ENCODE peak calls at places on chromosomes 1 and 21, in seven cellular contexts. Q is IMR-90, G is adipocyte, Y is kidney, L is fibroblast of lung, F is trophoblast cell, U is HCT116. E is an unnamed sample.
A peak's percentile ranks its signal among the peaks of the same experiment; 100 is the strongest.

GRCh38 chr1:35016406-35016805 is 15.3 kb downstream of the ZMYM6 start:
- DNase-seq in F (no peak), G (no peak), U (no peak), L (no peak), Q (no peak), Y (no peak), E (no peak)

GRCh38 chr1:227299238-227299637 is 19.1 kb downstream of the CDC42BPA start:
- DNase-seq in F (peak; percentile 68), U (no peak), Q (peak; percentile 61), G (peak; percentile 78), Y (no peak), L (peak; percentile 57), E (peak; percentile 52)

GRCh38 chr1:66243548-66244130 is 290.3 kb upstream of the SGIP1 start:
- DNase-seq in U (no peak), F (no peak), L (no peak), Y (no peak), G (no peak), Q (peak; percentile 25), E (no peak)

GRCh38 chr1:54054438-54054749 is 986 bp downstream of the TCEANC2 start:
- DNase-seq in L (no peak), Y (no peak), G (no peak), Q (no peak), U (no peak), F (no peak), E (no peak)

GRCh38 chr1:236502579-236502971 is 21.2 kb upstream of the LGALS8 start:
- DNase-seq in Q (peak; percentile 46), U (no peak), Y (no peak), G (peak; percentile 41), L (no peak), F (peak; percentile 93), E (peak; percentile 44)

GRCh38 chr1:68308034-68308433 is 75.7 kb upstream of the WLS start:
- DNase-seq in Y (no peak), G (no peak), U (no peak), L (no peak), Q (no peak), F (no peak), E (no peak)

GRCh38 chr1:39745016-39745670 is 6.5 kb downstream of the PPIE start:
- DNase-seq in Y (peak; percentile 64), G (no peak), Q (no peak), F (no peak), L (no peak), U (no peak), E (no peak)

GRCh38 chr1:44924835-44925464 is 61.4 kb downstream of the EIF2B3 start:
- DNase-seq in L (peak; percentile 94), Q (peak; percentile 95), F (peak; percentile 60), Y (no peak), U (peak; percentile 18), G (peak; percentile 86), E (peak; percentile 84)

GRCh38 chr1:85571830-85572229 is 8.7 kb upstream of the CCN1 start:
- DNase-seq in Q (no peak), L (no peak), F (peak; percentile 23), G (no peak), U (no peak), Y (no peak), E (peak; percentile 18)

GRCh38 chr1:95625224-95625623 is 391.2 kb downstream of the RWDD3 start:
- DNase-seq in F (no peak), U (no peak), Q (no peak), G (no peak), L (no peak), Y (no peak), E (no peak)

GRCh38 chr1:182507685-182508084 is 57.7 kb downstream of the RGSL1 start:
- DNase-seq in F (no peak), Y (no peak), Q (no peak), G (no peak), L (no peak), U (no peak), E (no peak)

GRCh38 chr1:12464627-12465056 is 153.4 kb downstream of the DHRS3 start:
- DNase-seq in L (peak; percentile 97), U (no peak), Y (no peak), Q (peak; percentile 97), G (peak; percentile 94), F (peak; percentile 17), E (no peak)

GRCh38 chr1:115530407-115530806 is 111.4 kb upstream of the VANGL1 start:
- DNase-seq in Q (peak; percentile 71), L (no peak), G (peak; percentile 4), F (no peak), Y (no peak), U (no peak), E (peak; percentile 64)

GRCh38 chr1:232678185-232678886 is 48.4 kb upstream of the SIPA1L2 start:
- DNase-seq in U (peak; percentile 35), Q (peak; percentile 65), G (no peak), L (peak; percentile 37), Y (no peak), F (no peak), E (no peak)

GRCh38 chr21:44812640-44813039 is 5.2 kb downstream of the SUMO3 start:
- DNase-seq in L (no peak), G (no peak), Y (no peak), U (no peak), F (no peak), Q (no peak), E (no peak)

GRCh38 chr1:65393345-65393744 is 27.1 kb upstream of the LEPR start:
- DNase-seq in L (peak; percentile 4), F (peak; percentile 19), G (peak; percentile 58), Q (peak; percentile 34), U (no peak), Y (no peak), E (peak; percentile 58)

GRCh38 chr1:96723372-96723771 is 1.8 kb downstream of the PTBP2 start:
- DNase-seq in G (no peak), Q (no peak), Y (no peak), U (no peak), L (no peak), F (no peak), E (no peak)

DNA sequence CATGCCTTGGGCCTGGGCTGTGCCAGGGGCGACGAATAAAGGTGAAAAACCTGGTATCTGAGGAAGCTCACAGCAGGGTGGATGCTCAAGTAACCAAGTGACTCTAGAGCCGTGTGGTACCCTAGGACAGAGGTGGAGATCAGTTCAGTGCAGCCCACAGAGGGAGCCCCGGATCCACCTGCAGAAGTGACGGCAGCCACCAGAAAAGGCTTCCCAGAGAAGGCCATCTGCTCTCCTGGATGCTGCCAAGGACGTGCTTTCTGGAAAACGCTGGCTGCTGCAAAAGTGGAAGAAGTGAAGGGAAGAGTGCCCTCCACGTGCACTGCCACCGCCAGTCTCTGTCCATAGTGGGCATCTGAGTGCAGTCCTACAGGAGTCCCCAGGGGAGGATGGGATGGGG is 27.7 kb downstream of the TMCO4 start:
- DNase-seq in F (no peak), G (no peak), L (no peak), Q (no peak), Y (no peak), U (no peak), E (no peak)
- H3K9ac ChIP-seq in F (no peak overlapping the region), G (no peak overlapping the region), L (no peak overlapping the region), Q (no peak overlapping the region), Y (no peak overlapping the region), U (no peak overlapping the region), E (no peak overlapping the region)

DNA sequence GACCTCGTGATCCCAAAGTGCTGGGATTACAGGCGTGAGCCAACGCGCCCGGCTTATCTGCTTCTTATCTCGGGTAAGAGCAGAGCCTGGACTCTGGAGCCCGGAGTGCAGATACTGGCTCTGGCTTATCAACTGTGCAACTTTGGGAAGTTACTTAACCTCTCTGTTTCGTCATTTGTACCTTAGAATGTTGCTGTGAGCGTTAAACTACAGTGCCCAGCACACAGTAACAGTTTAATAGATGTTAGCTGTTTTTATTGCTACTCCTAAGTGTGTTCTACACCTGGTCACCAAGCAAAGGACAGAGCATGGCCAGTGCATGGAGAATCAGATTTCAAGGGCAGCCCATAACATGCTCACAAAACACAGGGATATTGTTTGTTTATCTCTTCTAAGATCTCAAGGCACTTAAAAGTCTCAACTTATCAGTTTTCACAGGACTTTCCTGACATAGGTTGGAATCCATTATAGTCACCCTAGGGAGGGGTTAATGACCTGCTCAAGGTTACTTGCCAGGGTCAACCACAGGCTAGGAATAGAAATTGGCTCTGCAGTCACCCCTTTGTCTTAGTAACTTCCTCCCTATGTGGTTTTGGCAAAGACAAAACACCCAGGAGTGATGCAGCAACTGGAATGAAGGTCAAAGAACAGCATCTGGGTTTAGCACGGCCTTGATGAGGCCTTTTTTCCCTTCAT is 22.5 kb upstream of the SRP9 start:
- DNase-seq in Q (peak; percentile 92), G (peak; percentile 72), Y (no peak), L (peak; percentile 91), F (peak; percentile 81), U (no peak), E (peak; percentile 82)
- H3K9ac ChIP-seq in Q (no peak overlapping the region), G (peak overlapping the region; percentile 52), Y (no peak overlapping the region), L (peak overlapping the region; percentile 4), F (no peak overlapping the region), U (no peak overlapping the region), E (peak overlapping the region; percentile 70)

GRCh38 chr1:212952596-212952995 is 2.3 kb downstream of the VASH2 start:
- DNase-seq in Y (no peak), Q (no peak), U (no peak), G (no peak), F (no peak), L (no peak), E (no peak)
- H3K9ac ChIP-seq in Y (no peak overlapping the region), Q (no peak overlapping the region), U (no peak overlapping the region), G (no peak overlapping the region), F (no peak overlapping the region), L (no peak overlapping the region), E (no peak overlapping the region)

DNA sequence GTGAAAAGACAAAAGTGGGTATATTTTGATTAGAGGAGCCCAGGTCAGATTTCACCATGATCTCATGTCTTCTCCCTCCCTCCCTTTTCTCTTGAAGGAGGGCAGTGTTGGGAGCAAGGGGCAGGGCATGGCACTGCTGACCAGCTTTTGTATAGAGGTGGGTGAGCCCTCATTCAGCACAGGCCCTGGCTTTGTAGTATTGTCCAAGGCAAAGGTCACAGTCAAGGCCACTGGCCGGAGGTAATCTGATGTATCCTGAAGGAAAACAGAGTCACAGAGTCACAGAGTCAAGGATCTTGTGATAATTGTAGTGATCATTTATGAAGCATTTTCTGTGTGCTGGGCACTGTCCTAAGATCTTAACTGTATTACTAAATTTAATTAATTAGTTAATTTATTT is 11.9 kb downstream of the ITGA10 start:
- DNase-seq in F (no peak), Q (no peak), G (no peak), L (no peak), Y (no peak), U (no peak), E (no peak)
- H3K9ac ChIP-seq in F (no peak overlapping the region), Q (no peak overlapping the region), G (no peak overlapping the region), L (no peak overlapping the region), Y (no peak overlapping the region), U (no peak overlapping the region), E (no peak overlapping the region)

DNA sequence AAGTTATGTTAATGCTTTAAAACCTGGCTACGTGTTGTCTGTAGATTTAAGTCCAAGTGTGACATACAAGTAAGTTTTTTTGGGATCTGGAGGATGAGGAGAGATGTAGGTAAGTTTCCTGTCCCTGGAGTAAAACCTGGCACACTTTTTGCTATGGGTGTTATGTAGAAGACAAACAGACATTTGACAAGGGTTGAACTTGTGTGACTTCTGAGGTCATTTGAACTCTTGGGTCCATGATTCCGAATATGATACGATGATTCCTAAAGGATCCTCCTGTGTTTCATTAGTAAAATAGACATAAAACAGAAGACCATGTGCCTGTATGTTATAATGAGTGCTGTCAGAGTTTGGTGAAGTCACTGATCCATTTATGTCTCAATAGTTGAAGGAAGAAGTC is 44.2 kb downstream of the ARID1A start:
- DNase-seq in L (no peak), G (no peak), F (no peak), U (no peak), Y (no peak), Q (no peak), E (no peak)
- H3K9ac ChIP-seq in L (no peak overlapping the region), G (no peak overlapping the region), F (no peak overlapping the region), U (no peak overlapping the region), Y (no peak overlapping the region), Q (no peak overlapping the region), E (no peak overlapping the region)